ENCODE peak calls at places on chromosomes 13 and 19, in six cellular contexts. B is NCI-H1105 treated with DMSO at 0.1 percent for 48 hours; P is mammary epithelial cell; A is NCI-H1048; N is nucleus accumbens; I is effector CD4-positive, alpha-beta T cell. R is an unnamed sample.

GRCh38 chr19:2167896-2168618 is 4.3 kb downstream of the DOT1L start:
- DNase-seq in P (peak), N (peak), B (no peak), I (no peak), A (no peak), R (peak)

GRCh38 chr19:33513424-33513823 is 8.2 kb downstream of the PEPD start:
- DNase-seq in I (no peak), B (no peak), A (no peak), N (no peak), P (no peak), R (no peak)

GRCh38 chr13:20019033-20019432 is 60.5 kb downstream of the ZMYM2 start:
- DNase-seq in B (no peak), A (no peak), P (no peak), N (no peak), I (no peak), R (no peak)

GRCh38 chr19:15093001-15093400 is 11.0 kb downstream of the OR1I1 start:
- DNase-seq in I (no peak), N (no peak), P (no peak), B (no peak), A (no peak), R (no peak)

GRCh38 chr13:108573455-108573854 is 56.0 kb upstream of the MYO16 start:
- DNase-seq in P (no peak), I (no peak), B (no peak), A (no peak), N (no peak), R (no peak)

GRCh38 chr19:29275266-29275665 is 62.3 kb upstream of the UQCRFS1 start:
- DNase-seq in N (no peak), A (no peak), P (no peak), B (no peak), I (no peak), R (no peak)

GRCh38 chr19:44643605-44644390 is at the start of gene PVR:
- DNase-seq in I (no peak), N (peak), P (peak), A (peak), B (peak), R (no peak)

GRCh38 chr19:16527971-16528521 is 14.2 kb downstream of the CHERP start:
- DNase-seq in P (no peak), A (no peak), N (no peak), B (no peak), I (peak), R (peak)

GRCh38 chr13:45779901-45780300 is 71.7 kb downstream of the SIAH3 start:
- DNase-seq in B (no peak), P (no peak), I (no peak), N (no peak), A (no peak), R (no peak)

GRCh38 chr13:74573654-74574053 is 439.4 kb upstream of the KLF12 start:
- DNase-seq in I (no peak), N (no peak), A (no peak), P (no peak), B (no peak), R (no peak)

GRCh38 chr19:17281391-17282304 is at the start of gene ANKLE1:
- DNase-seq in P (no peak), I (no peak), A (no peak), N (no peak), B (peak), R (no peak)

GRCh38 chr13:58977085-58977484 is 1186.6 kb downstream of the DIAPH3 start:
- DNase-seq in I (no peak), P (no peak), A (no peak), N (no peak), B (no peak), R (no peak)

GRCh38 chr19:19224852-19225494 is 13.2 kb downstream of the NCAN start:
- DNase-seq in B (peak), A (peak), P (peak), N (no peak), I (peak), R (peak)

GRCh38 chr13:20344836-20345490 is 112.8 kb upstream of the GJB6 start:
- DNase-seq in B (no peak), I (no peak), A (no peak), P (no peak), N (no peak), R (no peak)

GRCh38 chr13:45786293-45786920 is 65.1 kb downstream of the SIAH3 start:
- DNase-seq in B (peak), P (no peak), N (no peak), I (no peak), A (no peak), R (no peak)

GRCh38 chr13:45747071-45747470 is 45.0 kb downstream of the CBY2 start:
- DNase-seq in A (no peak), P (no peak), N (no peak), B (no peak), I (no peak), R (no peak)

GRCh38 chr13:32153056-32153455 is 121.5 kb downstream of the FRY start:
- DNase-seq in B (no peak), N (no peak), I (no peak), P (peak), A (no peak), R (no peak)

GRCh38 chr19:953501-954271 is 27.9 kb downstream of the ARID3A start:
- DNase-seq in P (no peak), B (no peak), A (no peak), I (no peak), N (no peak), R (no peak)

GRCh38 chr13:102903659-102904407 is 58.0 kb downstream of the ERCC5 start:
- DNase-seq in B (no peak), A (no peak), N (no peak), P (peak), I (no peak), R (no peak)